ENCODE peak calls at places on chromosomes 16 and 17, in six cellular contexts. U, O, C, R, N and A are unnamed samples. For H3K27me3, the result is how much of the 10 kb centered on the place peaks cover.

GRCh38 chr17:80720624-80721577 is 176.3 kb downstream of the RPTOR start:
- DNase-seq in U (no peak), O (peak), C (peak), R (no peak), N (peak), A (no peak)

GRCh38 chr17:56545930-56546329 is 47.6 kb upstream of the NOG start:
- DNase-seq in U (no peak), O (no peak), C (no peak), R (no peak), N (no peak), A (no peak)

GRCh38 chr17:74632597-74632996 is 9.1 kb upstream of the CD300E start:
- DNase-seq in U (no peak), O (no peak), C (no peak), R (no peak), N (no peak), A (no peak)

GRCh38 chr16:78184554-78185183 is 85.2 kb downstream of the WWOX start:
- DNase-seq in U (no peak), O (peak), C (no peak), R (peak), N (no peak), A (no peak)

GRCh38 chr17:43338886-43339516 is 59.8 kb upstream of the ARL4D start:
- DNase-seq in U (peak), O (peak), C (peak), R (peak), N (peak), A (no peak)

GRCh38 chr16:15829460-15829859 is 27.4 kb downstream of the MYH11 start:
- DNase-seq in U (peak), O (no peak), C (peak), R (peak), N (no peak), A (no peak)

GRCh38 chr17:74491645-74492044 is 25.2 kb downstream of the CD300A start:
- DNase-seq in U (no peak), O (no peak), C (no peak), R (no peak), N (no peak), A (no peak)

GRCh38 chr16:4231886-4232285 is 10.0 kb downstream of the SRL start:
- DNase-seq in U (no peak), O (no peak), C (no peak), R (no peak), N (no peak), A (no peak)

GRCh38 chr16:54817432-54817831 is 113.2 kb upstream of the IRX5 start:
- DNase-seq in U (no peak), O (no peak), C (no peak), R (peak), N (no peak), A (no peak)

GRCh38 chr16:51167170-51167710 is 16.2 kb upstream of the SALL1 start:
- DNase-seq in U (no peak), O (no peak), C (no peak), R (no peak), N (no peak), A (no peak)

GRCh38 chr16:67731071-67731810 is 12.1 kb upstream of the GFOD2 start:
- DNase-seq in U (no peak), O (no peak), C (no peak), R (no peak), N (no peak), A (no peak)

GRCh38 chr17:75097865-75098264 is 10.1 kb downstream of the SLC16A5 start:
- DNase-seq in U (no peak), O (no peak), C (no peak), R (no peak), N (no peak), A (no peak)

GRCh38 chr17:68578236-68578635 is 22.9 kb downstream of the FAM20A start:
- DNase-seq in U (no peak), O (no peak), C (no peak), R (no peak), N (no peak), A (no peak)

GRCh38 chr16:75580-76501 is 2.2 kb upstream of the MPG start:
- DNase-seq in U (peak), O (peak), C (peak), R (peak), N (no peak), A (no peak)

GRCh38 chr17:8964801-8965393 is 610 bp downstream of the PIK3R5 start:
- DNase-seq in U (peak), O (no peak), C (no peak), R (no peak), N (peak), A (no peak)

GRCh38 chr17:40346768-40347154 is 17.8 kb downstream of the GJD3 start:
- DNase-seq in U (no peak), O (no peak), C (no peak), R (no peak), N (peak), A (no peak)

GRCh38 chr17:43737722-43738121 is 20.9 kb downstream of the SOST start:
- DNase-seq in U (no peak), O (no peak), C (no peak), R (no peak), N (no peak), A (no peak)

GRCh38 chr17:27644586-27644985 is 13.6 kb downstream of the LGALS9 start:
- DNase-seq in U (no peak), O (no peak), C (no peak), R (no peak), N (no peak), A (no peak)

GRCh38 chr16:71573387-71574094 is 3.4 kb downstream of the TAT start:
- DNase-seq in U (no peak), O (no peak), C (no peak), R (no peak), N (no peak), A (no peak)

GRCh38 chr16:10009691-10010090 is 172.5 kb downstream of the GRIN2A start:
- DNase-seq in U (no peak), O (no peak), C (no peak), R (no peak), N (no peak), A (no peak)

GRCh38 chr17:66459811-66460270 is 157.4 kb downstream of the PRKCA start:
- DNase-seq in U (no peak), O (peak), C (peak), R (peak), N (no peak), A (no peak)

GRCh38 chr17:56679148-56679766 is 85.8 kb downstream of the NOG start:
- DNase-seq in U (no peak), O (no peak), C (no peak), R (peak), N (no peak), A (no peak)

GRCh38 chr16:48627148-48627547 is 17.2 kb upstream of the N4BP1 start:
- DNase-seq in U (no peak), O (no peak), C (no peak), R (no peak), N (no peak), A (no peak)

GRCh38 chr16:65745201-65745600 is 621.3 kb upstream of the CDH5 start:
- DNase-seq in U (no peak), O (no peak), C (no peak), R (no peak), N (no peak), A (no peak)

DNA sequence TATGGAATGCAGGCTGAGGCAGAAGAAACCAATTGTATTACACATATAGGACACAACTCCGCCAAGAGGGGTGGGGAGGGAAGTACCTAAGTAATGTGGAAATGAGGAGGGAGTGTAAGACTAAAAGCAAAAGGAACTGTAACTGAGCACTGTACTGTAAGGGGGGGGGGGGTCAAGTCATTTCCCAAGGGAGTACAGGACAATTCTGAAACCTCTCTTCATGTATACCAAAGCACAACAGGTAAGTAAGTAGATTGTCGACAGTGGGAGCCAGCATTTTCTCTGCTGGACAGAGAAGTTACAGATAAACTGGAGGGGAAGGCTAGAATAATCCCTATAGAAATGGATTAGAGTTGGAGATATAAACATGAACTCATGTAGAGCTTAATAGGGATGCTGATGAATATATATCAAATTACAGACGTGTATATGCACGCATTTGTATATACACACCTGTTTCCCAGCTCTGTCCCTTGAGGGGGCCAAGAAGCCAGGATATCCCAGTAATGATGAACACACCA is 6.4 kb downstream of the USP22 start:
- DNase-seq in U (no peak), O (no peak), C (no peak), R (peak), N (no peak), A (no peak)
- H3K4me3 ChIP-seq in U (no peak), O (no peak), C (no peak), R (no peak), N (no peak), A (no peak)

GRCh38 chr17:76241205-76241539 is 879 bp upstream of the RNF157 start:
- DNase-seq in U (no peak), O (no peak), C (peak), R (peak), N (no peak), A (no peak)

GRCh38 chr17:76239538-76240274 is 587 bp downstream of the RNF157 start:
- DNase-seq in U (no peak), O (no peak), C (no peak), R (no peak), N (no peak), A (no peak)

GRCh38 chr17:76240461-76241204 is at the start of gene RNF157:
- DNase-seq in U (peak), O (peak), C (peak), R (peak), N (peak), A (no peak)

GRCh38 chr17:76237859-76238313 is 2.4 kb downstream of the RNF157 start:
- DNase-seq in U (no peak), O (no peak), C (no peak), R (no peak), N (no peak), A (no peak)

GRCh38 chr17:76238847-76239537 is 1.3 kb downstream of the RNF157 start:
- DNase-seq in U (no peak), O (no peak), C (no peak), R (no peak), N (no peak), A (no peak)
- H3K27me3 ChIP-seq in U (under half), O (under half), C (under half), R (under half), N (under half), A (under half)

DNA sequence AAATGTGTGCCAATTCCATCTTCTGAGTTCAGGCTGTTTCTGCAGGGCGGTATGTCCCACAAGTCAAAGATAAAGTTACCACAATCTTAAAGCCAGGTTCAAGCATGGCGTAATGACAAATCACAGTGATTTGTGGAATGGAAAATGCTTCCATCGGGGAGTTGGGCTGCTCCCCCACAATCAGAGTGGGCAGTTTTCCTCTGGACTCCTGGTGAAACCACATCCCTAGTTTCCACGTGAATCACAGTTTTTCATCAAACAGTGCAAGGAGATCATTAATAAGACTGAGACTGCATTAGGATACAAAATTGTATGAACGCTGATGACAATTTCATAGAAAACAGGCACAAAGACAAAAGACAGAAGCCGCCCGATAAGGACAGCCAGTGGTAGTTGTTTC is 3.5 kb downstream of the LITAF start:
- DNase-seq in U (no peak), O (no peak), C (peak), R (peak), N (no peak), A (no peak)
- H3K4me3 ChIP-seq in U (peak), O (no peak), C (no peak), R (no peak), N (peak), A (no peak)

DNA sequence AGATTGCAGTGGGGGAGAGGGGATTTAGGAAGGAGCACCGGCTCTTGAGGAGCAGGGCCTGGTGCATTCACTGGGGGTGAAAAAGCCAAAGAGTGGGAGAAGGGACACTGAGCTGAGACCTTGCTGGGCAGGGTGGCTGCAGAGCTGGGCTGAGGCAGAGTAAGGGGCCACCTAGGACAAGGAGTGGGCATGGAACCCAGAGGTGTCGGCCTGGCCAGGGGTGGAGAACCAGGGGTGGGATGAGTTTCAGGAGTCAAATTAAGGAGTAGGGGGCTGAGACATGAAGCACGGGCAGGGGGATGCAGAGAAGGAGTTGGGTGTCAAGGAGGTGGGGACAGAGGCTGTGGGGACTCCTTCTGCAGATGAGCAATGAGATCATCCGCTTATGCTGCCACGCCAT is 20.1 kb downstream of the DNAH2 start:
- DNase-seq in U (no peak), O (no peak), C (no peak), R (no peak), N (no peak), A (no peak)
- H3K27me3 ChIP-seq in U (under half), O (under half), C (under half), R (under half), N (under half), A (under half)

GRCh38 chr17:49496866-49497146 is 1.7 kb downstream of the NGFR start:
- DNase-seq in U (no peak), O (no peak), C (no peak), R (no peak), N (no peak), A (no peak)
- H3K4me3 ChIP-seq in U (peak), O (no peak), C (peak), R (peak), N (peak), A (peak)

GRCh38 chr17:17886253-17886652 is 49.5 kb upstream of the SREBF1 start:
- DNase-seq in U (no peak), O (no peak), C (no peak), R (no peak), N (no peak), A (no peak)

GRCh38 chr17:17884281-17885028 is 47.7 kb upstream of the SREBF1 start:
- DNase-seq in U (no peak), O (no peak), C (no peak), R (no peak), N (no peak), A (no peak)

GRCh38 chr17:17886747-17887146 is 50.0 kb upstream of the SREBF1 start:
- DNase-seq in U (no peak), O (no peak), C (no peak), R (no peak), N (no peak), A (no peak)

GRCh38 chr17:17883801-17884200 is 47.0 kb upstream of the SREBF1 start:
- DNase-seq in U (no peak), O (no peak), C (no peak), R (no peak), N (no peak), A (no peak)

DNA sequence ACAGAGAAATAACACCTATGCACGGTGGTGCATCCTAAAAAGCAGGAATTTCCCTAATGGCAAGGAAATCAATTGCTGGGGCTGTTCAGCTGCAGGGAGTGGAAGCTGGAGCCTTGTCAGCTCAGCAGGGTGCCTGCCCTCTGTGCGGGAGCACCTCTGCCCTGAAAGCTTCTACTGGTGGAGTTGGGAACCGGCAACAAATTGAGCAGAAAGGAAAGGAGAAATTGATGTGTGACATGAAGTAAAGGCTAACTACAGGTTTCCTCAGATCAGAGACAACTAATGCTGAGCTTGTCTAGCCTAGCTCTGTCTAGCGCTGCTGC is 48.2 kb upstream of the SREBF1 start:
- DNase-seq in U (no peak), O (no peak), C (no peak), R (no peak), N (no peak), A (no peak)
- H3K27me3 ChIP-seq in U (under half), O (under half), C (under half), R (under half), N (under half), A (under half)

DNA sequence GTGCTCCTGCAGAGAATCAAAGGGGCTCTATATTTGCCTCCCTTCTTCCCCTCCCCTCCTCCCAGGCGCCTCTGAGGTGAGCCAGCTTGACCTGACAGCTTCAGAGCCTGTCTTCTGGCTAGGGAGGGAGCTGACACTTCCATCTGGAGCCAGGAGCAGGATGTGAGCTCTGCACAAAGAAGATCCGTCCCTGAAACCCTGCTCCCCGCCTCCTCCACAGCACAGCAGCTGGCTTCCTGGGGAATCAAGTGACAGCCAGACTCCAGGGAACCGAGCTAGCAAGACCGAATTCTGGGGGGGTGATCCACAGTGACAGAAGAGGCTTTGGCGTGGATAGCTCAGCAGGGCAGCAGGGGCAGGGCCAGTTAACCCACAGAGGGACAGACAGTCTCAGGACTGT is 37.2 kb downstream of the CCDC182 start:
- DNase-seq in U (no peak), O (no peak), C (peak), R (peak), N (no peak), A (peak)
- H3K4me3 ChIP-seq in U (no peak), O (no peak), C (no peak), R (no peak), N (no peak), A (no peak)

DNA sequence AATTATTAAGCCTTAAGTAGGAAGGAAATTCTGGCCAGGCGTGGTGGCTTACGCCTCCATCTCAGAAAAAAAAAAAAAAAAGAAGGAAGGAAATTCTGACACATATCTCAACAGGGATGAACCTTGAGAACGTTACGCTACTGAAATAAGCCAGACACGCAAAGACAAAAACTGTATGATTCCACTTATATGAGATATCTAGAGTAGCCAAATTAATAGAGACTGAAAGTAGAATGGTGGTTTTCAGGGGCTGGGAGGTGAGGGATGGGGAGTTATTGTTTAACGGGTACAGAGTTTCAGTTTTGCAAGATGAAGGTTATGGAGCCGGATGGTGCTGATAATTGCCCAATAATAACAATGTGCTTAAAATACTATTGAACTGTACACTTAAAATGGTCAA is 16.2 kb upstream of the HNF1B start:
- DNase-seq in U (no peak), O (no peak), C (no peak), R (no peak), N (no peak), A (no peak)
- H3K27me3 ChIP-seq in U (under half), O (under half), C (under half), R (under half), N (under half), A (under half)

DNA sequence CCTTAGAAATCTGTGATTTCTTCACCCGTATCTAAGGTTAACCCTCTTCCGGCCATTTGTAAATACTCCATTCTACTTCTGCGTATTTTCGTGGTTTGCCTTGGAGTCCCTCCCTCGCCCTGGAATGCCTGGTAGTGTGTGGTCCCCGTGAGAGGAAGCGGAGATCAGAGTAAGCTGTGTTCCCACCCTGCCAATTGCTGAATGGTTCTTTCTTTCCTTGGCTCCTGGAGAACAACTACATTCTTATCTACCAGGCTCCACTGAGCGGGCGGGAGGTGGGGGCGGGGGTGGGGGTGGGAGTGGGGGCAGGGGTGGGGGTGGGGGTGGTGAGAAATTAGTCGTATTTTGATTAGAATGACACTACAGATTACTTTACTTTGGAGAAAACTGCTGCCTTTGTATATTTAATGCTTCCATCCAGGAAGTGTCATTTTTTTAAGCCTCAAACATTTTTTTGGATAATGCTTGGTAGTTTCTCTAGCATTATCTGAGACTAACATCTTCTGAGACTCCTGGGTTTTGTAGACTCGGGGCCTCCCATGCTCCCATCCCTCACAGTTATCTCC is 20.9 kb upstream of the FASN start:
- DNase-seq in U (no peak), O (no peak), C (no peak), R (no peak), N (no peak), A (no peak)
- H3K4me3 ChIP-seq in U (no peak), O (no peak), C (no peak), R (no peak), N (no peak), A (no peak)